ENCODE peak calls at places on chromosome 1, in four cellular contexts. X is cardiac muscle cell, C is DMS 273 treated with DMSO at 0.1 percent for 48 hours, A is fibroblast of pulmonary artery. W is an unnamed sample.

GRCh38 chr1:5980314-5981008 is 11.8 kb downstream of the NPHP4 start:
- DNase-seq in X (peak), C (no peak), A (peak), W (no peak)

GRCh38 chr1:20139776-20140612 is 871 bp downstream of the PLA2G2F start:
- DNase-seq in C (no peak), A (no peak), X (no peak), W (no peak)

GRCh38 chr1:19661721-19662228 is 2.9 kb upstream of the HTR6 start:
- DNase-seq in X (peak), A (peak), C (no peak), W (no peak)

GRCh38 chr1:68230901-68231626 is 1.3 kb downstream of the WLS start:
- DNase-seq in X (peak), C (no peak), A (peak), W (no peak)

GRCh38 chr1:170077926-170078325 is 3.4 kb upstream of the KIFAP3 start:
- DNase-seq in C (no peak), A (no peak), X (no peak), W (no peak)

GRCh38 chr1:36463773-36464604 is at the start of gene MRPS15:
- DNase-seq in C (peak), X (peak), A (peak), W (peak)

GRCh38 chr1:108009603-108010195 is 44.7 kb upstream of the VAV3 start:
- DNase-seq in A (peak), X (no peak), C (no peak), W (no peak)

GRCh38 chr1:56284933-56285332 is 294.4 kb downstream of the PLPP3 start:
- DNase-seq in A (peak), C (no peak), X (no peak), W (no peak)

GRCh38 chr1:236163460-236164153 is 21.3 kb downstream of the GPR137B start:
- DNase-seq in A (no peak), C (no peak), X (no peak), W (no peak)

GRCh38 chr1:232145768-232146167 is 484.2 kb downstream of the SIPA1L2 start:
- DNase-seq in C (no peak), X (no peak), A (no peak), W (no peak)

GRCh38 chr1:206685256-206685748 is 597 bp downstream of the MAPKAPK2 start:
- DNase-seq in A (no peak), C (no peak), X (peak), W (peak)